ENCODE peak calls at places on chromosomes 3 and 15, in four cellular contexts. One of them, this sample, is unnamed.

GRCh38 chr15:82052751-82053150 is 6.9 kb upstream of the MEX3B start:
- DNase-seq in activated T-cell treated with anti-CD3 and anti-CD28 coated beads for 1 hour: no peak
- DNase-seq in fibroblast of mammary gland: no peak
- DNase-seq in NCI-H1092: no peak
- DNase-seq in this sample: no peak

GRCh38 chr3:121418182-121418581 is 127.6 kb downstream of the POLQ start:
- DNase-seq in NCI-H1092: no peak
- DNase-seq in fibroblast of mammary gland: no peak
- DNase-seq in activated T-cell treated with anti-CD3 and anti-CD28 coated beads for 1 hour: no peak
- DNase-seq in this sample: no peak

GRCh38 chr3:73255609-73256029 is 194.2 kb downstream of the EBLN2 start:
- DNase-seq in fibroblast of mammary gland: peak
- DNase-seq in activated T-cell treated with anti-CD3 and anti-CD28 coated beads for 1 hour: no peak
- DNase-seq in NCI-H1092: peak
- DNase-seq in this sample: peak

GRCh38 chr3:193830791-193831191 is 237.8 kb downstream of the OPA1 start:
- DNase-seq in NCI-H1092: no peak
- DNase-seq in fibroblast of mammary gland: no peak
- DNase-seq in activated T-cell treated with anti-CD3 and anti-CD28 coated beads for 1 hour: no peak
- DNase-seq in this sample: no peak

GRCh38 chr15:69578792-69579587 is 126.4 kb downstream of the RPLP1 start:
- DNase-seq in fibroblast of mammary gland: no peak
- DNase-seq in activated T-cell treated with anti-CD3 and anti-CD28 coated beads for 1 hour: no peak
- DNase-seq in NCI-H1092: no peak
- DNase-seq in this sample: peak

GRCh38 chr3:3448468-3448867 is 269.0 kb upstream of the CRBN start:
- DNase-seq in fibroblast of mammary gland: no peak
- DNase-seq in NCI-H1092: no peak
- DNase-seq in activated T-cell treated with anti-CD3 and anti-CD28 coated beads for 1 hour: no peak
- DNase-seq in this sample: no peak

GRCh38 chr15:67820992-67821783 is 4.1 kb upstream of the SKOR1 start:
- DNase-seq in activated T-cell treated with anti-CD3 and anti-CD28 coated beads for 1 hour: no peak
- DNase-seq in NCI-H1092: no peak
- DNase-seq in fibroblast of mammary gland: peak
- DNase-seq in this sample: no peak

GRCh38 chr3:192821161-192821560 is 93.8 kb upstream of the FGF12 start:
- DNase-seq in NCI-H1092: no peak
- DNase-seq in fibroblast of mammary gland: no peak
- DNase-seq in activated T-cell treated with anti-CD3 and anti-CD28 coated beads for 1 hour: no peak
- DNase-seq in this sample: no peak

GRCh38 chr3:65712156-65712555 is 326.6 kb downstream of the MAGI1 start:
- DNase-seq in NCI-H1092: no peak
- DNase-seq in activated T-cell treated with anti-CD3 and anti-CD28 coated beads for 1 hour: no peak
- DNase-seq in fibroblast of mammary gland: peak
- DNase-seq in this sample: no peak

GRCh38 chr3:11601446-11602241 is 42.1 kb downstream of the VGLL4 start:
- DNase-seq in activated T-cell treated with anti-CD3 and anti-CD28 coated beads for 1 hour: no peak
- DNase-seq in fibroblast of mammary gland: peak
- DNase-seq in NCI-H1092: no peak
- DNase-seq in this sample: no peak

GRCh38 chr3:175346573-175347356 is 487.6 kb downstream of the NAALADL2 start:
- DNase-seq in NCI-H1092: peak
- DNase-seq in fibroblast of mammary gland: peak
- DNase-seq in activated T-cell treated with anti-CD3 and anti-CD28 coated beads for 1 hour: no peak
- DNase-seq in this sample: peak

GRCh38 chr3:177169936-177170722 is 27.2 kb downstream of the TBL1XR1 start:
- DNase-seq in activated T-cell treated with anti-CD3 and anti-CD28 coated beads for 1 hour: no peak
- DNase-seq in fibroblast of mammary gland: no peak
- DNase-seq in NCI-H1092: no peak
- DNase-seq in this sample: no peak

GRCh38 chr15:95734422-95735316 is 595.8 kb upstream of the NR2F2 start:
- DNase-seq in activated T-cell treated with anti-CD3 and anti-CD28 coated beads for 1 hour: no peak
- DNase-seq in fibroblast of mammary gland: no peak
- DNase-seq in NCI-H1092: no peak
- DNase-seq in this sample: no peak

GRCh38 chr3:16476636-16477035 is 36.9 kb downstream of the RFTN1 start:
- DNase-seq in NCI-H1092: no peak
- DNase-seq in fibroblast of mammary gland: peak
- DNase-seq in activated T-cell treated with anti-CD3 and anti-CD28 coated beads for 1 hour: no peak
- DNase-seq in this sample: no peak

GRCh38 chr3:126917232-126917804 is 65.6 kb upstream of the PLXNA1 start:
- DNase-seq in activated T-cell treated with anti-CD3 and anti-CD28 coated beads for 1 hour: no peak
- DNase-seq in fibroblast of mammary gland: no peak
- DNase-seq in NCI-H1092: no peak
- DNase-seq in this sample: no peak

GRCh38 chr15:27201425-27201824 is 230.4 kb downstream of the GABRG3 start:
- DNase-seq in fibroblast of mammary gland: no peak
- DNase-seq in NCI-H1092: no peak
- DNase-seq in activated T-cell treated with anti-CD3 and anti-CD28 coated beads for 1 hour: no peak
- DNase-seq in this sample: no peak

GRCh38 chr15:63983071-63983711 is 63.1 kb downstream of the DAPK2 start:
- DNase-seq in activated T-cell treated with anti-CD3 and anti-CD28 coated beads for 1 hour: no peak
- DNase-seq in fibroblast of mammary gland: no peak
- DNase-seq in NCI-H1092: no peak
- DNase-seq in this sample: no peak

GRCh38 chr15:78763796-78764241 is 47.4 kb downstream of the ADAMTS7 start:
- DNase-seq in fibroblast of mammary gland: no peak
- DNase-seq in activated T-cell treated with anti-CD3 and anti-CD28 coated beads for 1 hour: no peak
- DNase-seq in NCI-H1092: no peak
- DNase-seq in this sample: no peak

GRCh38 chr15:52295421-52295991 is at the start of gene MYO5C:
- DNase-seq in activated T-cell treated with anti-CD3 and anti-CD28 coated beads for 1 hour: no peak
- DNase-seq in NCI-H1092: peak
- DNase-seq in fibroblast of mammary gland: no peak
- DNase-seq in this sample: peak

GRCh38 chr15:56817690-56818089 is 84.4 kb upstream of the ZNF280D start:
- DNase-seq in NCI-H1092: no peak
- DNase-seq in fibroblast of mammary gland: no peak
- DNase-seq in activated T-cell treated with anti-CD3 and anti-CD28 coated beads for 1 hour: no peak
- DNase-seq in this sample: no peak

GRCh38 chr15:40040293-40040635 is 1.3 kb upstream of the SRP14 start:
- DNase-seq in fibroblast of mammary gland: no peak
- DNase-seq in NCI-H1092: no peak
- DNase-seq in activated T-cell treated with anti-CD3 and anti-CD28 coated beads for 1 hour: no peak
- DNase-seq in this sample: no peak

GRCh38 chr15:41465822-41466421 is 27.8 kb upstream of the ITPKA start:
- DNase-seq in activated T-cell treated with anti-CD3 and anti-CD28 coated beads for 1 hour: no peak
- DNase-seq in NCI-H1092: no peak
- DNase-seq in fibroblast of mammary gland: peak
- DNase-seq in this sample: no peak

GRCh38 chr3:150443331-150443741 is 35.2 kb downstream of the TSC22D2 start:
- DNase-seq in activated T-cell treated with anti-CD3 and anti-CD28 coated beads for 1 hour: no peak
- DNase-seq in NCI-H1092: no peak
- DNase-seq in fibroblast of mammary gland: peak
- DNase-seq in this sample: no peak

GRCh38 chr3:196948442-196949365 is 6.4 kb upstream of the NCBP2 start:
- DNase-seq in NCI-H1092: no peak
- DNase-seq in fibroblast of mammary gland: peak
- DNase-seq in activated T-cell treated with anti-CD3 and anti-CD28 coated beads for 1 hour: no peak
- DNase-seq in this sample: no peak

This sample was measured in lung.